ENCODE peak calls at places on chromosomes 6 and 20, in seven cellular contexts. C is hepatocyte, A is cardiac muscle cell, Q is heart left ventricle, H is body of pancreas, S is astrocyte, P is lung. Z is an unnamed sample.
A peak's percentile ranks its signal among the peaks of the same experiment; 100 is the strongest.

GRCh38 chr6:35213824-35214756 is at the start of gene SCUBE3:
- DNase-seq in C (peak; percentile 76), A (peak; percentile 82), Q (peak; percentile 39), H (peak; percentile 20), S (peak; percentile 48), P (no peak), Z (no peak)

GRCh38 chr6:37934276-37934675 is 114.7 kb downstream of the ZFAND3 start:
- DNase-seq in C (no peak), A (no peak), Q (no peak), H (no peak), S (peak; percentile 29), P (no peak), Z (no peak)

GRCh38 chr20:44079968-44080560 is 106.9 kb downstream of the JPH2 start:
- DNase-seq in C (no peak), A (no peak), Q (no peak), H (no peak), S (peak; percentile 64), P (no peak), Z (peak; percentile 74)

GRCh38 chr20:32439132-32439829 is 81.2 kb downstream of the ASXL1 start:
- DNase-seq in C (peak; percentile 17), A (no peak), Q (no peak), H (no peak), S (peak; percentile 73), P (no peak), Z (no peak)

GRCh38 chr6:30691208-30691872 is 556 bp upstream of the NRM start:
- DNase-seq in C (no peak), A (no peak), Q (no peak), H (no peak), S (no peak), P (no peak), Z (no peak)

GRCh38 chr20:54250691-54251090 is 42.8 kb downstream of the PFDN4 start:
- DNase-seq in C (no peak), A (no peak), Q (no peak), H (no peak), S (no peak), P (no peak), Z (no peak)

GRCh38 chr6:152293404-152293803 is 343.8 kb downstream of the SYNE1 start:
- DNase-seq in C (no peak), A (no peak), Q (peak; percentile 77), H (peak; percentile 78), S (no peak), P (no peak), Z (no peak)

GRCh38 chr6:166029506-166029905 is 138.1 kb downstream of the TBXT start:
- DNase-seq in C (no peak), A (no peak), Q (no peak), H (no peak), S (no peak), P (no peak), Z (no peak)

GRCh38 chr6:121771937-121772717 is 336.7 kb downstream of the GJA1 start:
- DNase-seq in C (no peak), A (no peak), Q (no peak), H (no peak), S (no peak), P (no peak), Z (peak; percentile 48)

GRCh38 chr20:10109621-10110020 is 74.8 kb downstream of the ANKEF1 start:
- DNase-seq in C (no peak), A (no peak), Q (no peak), H (peak; percentile 7), S (peak; percentile 1), P (no peak), Z (no peak)

DNA sequence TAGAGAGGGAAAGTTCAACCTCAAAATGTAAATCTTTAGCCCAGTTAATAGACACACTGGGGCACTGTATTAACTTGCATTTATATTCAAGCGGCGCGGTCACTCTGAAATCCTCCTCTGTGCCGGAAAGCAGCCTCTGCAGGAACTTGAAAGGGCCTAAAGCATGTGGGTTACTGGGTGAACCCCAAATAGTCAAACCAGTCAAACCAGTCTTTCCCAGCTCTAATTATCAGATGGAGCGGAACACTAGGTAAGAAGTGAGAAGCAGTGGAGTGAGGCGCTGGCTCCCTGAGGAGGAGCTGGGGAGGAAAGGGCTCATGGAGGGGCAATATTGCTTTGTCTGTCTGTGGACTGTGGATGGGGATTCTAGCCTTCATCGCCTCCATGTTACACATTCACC is 531.3 kb downstream of the QKI start:
- DNase-seq in C (no peak), A (no peak), Q (no peak), H (no peak), S (no peak), P (no peak), Z (no peak)
- H3K4me1 ChIP-seq in C (no peaks in the 10 kb centered on the region), A (no peaks in the 10 kb centered on the region), Q (peaks cover 20% of the 10 kb centered on the region), H (peaks cover 7% of the 10 kb centered on the region), S (peaks cover 16% of the 10 kb centered on the region), P (peaks cover 11% of the 10 kb centered on the region), Z (no peaks in the 10 kb centered on the region)

GRCh38 chr6:133671376-133671775 is 217.5 kb upstream of the TCF21 start:
- DNase-seq in C (no peak), A (no peak), Q (no peak), H (no peak), S (no peak), P (no peak), Z (no peak)
- H3K4me1 ChIP-seq in C (no peaks in the 10 kb centered on the region), A (no peaks in the 10 kb centered on the region), Q (no peaks in the 10 kb centered on the region), H (no peaks in the 10 kb centered on the region), S (no peaks in the 10 kb centered on the region), P (no peaks in the 10 kb centered on the region), Z (no peaks in the 10 kb centered on the region)

DNA sequence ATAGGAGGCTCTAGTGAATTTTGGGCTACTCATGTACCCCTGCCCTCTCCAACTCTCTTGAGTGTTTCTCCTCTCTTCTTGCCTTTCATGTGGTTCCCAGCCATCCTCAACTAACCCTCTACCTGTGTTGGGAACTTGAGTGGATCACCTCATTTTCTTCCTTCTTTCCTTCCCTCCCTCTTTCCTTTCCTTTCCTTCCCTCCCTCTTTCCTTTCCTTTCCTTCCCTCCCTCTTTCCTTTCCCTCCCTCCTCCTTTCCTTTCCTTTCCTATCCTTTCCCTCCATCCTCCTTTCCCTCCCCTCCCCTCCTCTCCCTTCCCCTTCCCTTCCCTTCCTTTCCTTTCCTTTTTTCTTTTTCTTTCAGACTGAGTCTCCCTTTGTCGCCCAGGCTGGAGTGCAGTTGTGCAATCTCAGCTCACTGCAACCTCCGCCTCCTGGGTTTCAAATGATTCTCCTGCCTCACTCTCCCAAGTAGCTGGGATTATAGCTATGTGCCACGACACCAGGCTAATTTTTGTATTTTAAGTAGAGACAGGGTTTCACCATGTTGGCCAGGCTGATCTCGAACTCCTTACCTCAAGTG is 63.8 kb downstream of the BTBD3 start:
- DNase-seq in C (no peak), A (no peak), Q (no peak), H (no peak), S (no peak), P (no peak), Z (no peak)
- H3K4me1 ChIP-seq in C (peaks cover 11% of the 10 kb centered on the region), A (peaks cover 9% of the 10 kb centered on the region), Q (no peaks in the 10 kb centered on the region), H (peaks cover 8% of the 10 kb centered on the region), S (no peaks in the 10 kb centered on the region), P (peaks cover 6% of the 10 kb centered on the region), Z (peaks cover 40% of the 10 kb centered on the region)

GRCh38 chr6:144075187-144075586 is 20.2 kb downstream of the SF3B5 start:
- DNase-seq in C (no peak), A (no peak), Q (no peak), H (no peak), S (no peak), P (no peak), Z (no peak)

GRCh38 chr6:144083172-144083571 is 12.2 kb downstream of the SF3B5 start:
- DNase-seq in C (no peak), A (no peak), Q (no peak), H (no peak), S (no peak), P (no peak), Z (no peak)

GRCh38 chr6:144075884-144076283 is 19.5 kb downstream of the SF3B5 start:
- DNase-seq in C (no peak), A (no peak), Q (no peak), H (no peak), S (no peak), P (no peak), Z (no peak)

DNA sequence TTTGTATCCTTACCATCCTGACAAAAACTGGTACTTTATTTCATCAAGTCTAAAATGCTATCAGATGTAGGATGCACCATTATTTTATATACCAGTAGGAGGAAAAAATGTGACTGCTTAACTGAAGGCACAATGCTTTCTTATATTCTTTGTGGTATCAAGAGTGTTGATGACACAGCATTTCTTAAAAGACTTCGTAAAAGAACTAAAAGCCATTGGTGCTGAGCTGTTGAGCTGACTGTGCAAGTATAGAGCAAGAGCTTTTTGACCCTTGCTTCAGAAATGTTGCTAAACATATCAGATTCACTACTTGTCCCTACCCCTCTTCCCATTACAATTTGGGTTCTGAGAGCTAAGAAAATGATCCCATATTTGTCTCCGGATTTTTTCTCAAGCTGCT is 17.5 kb downstream of the SF3B5 start:
- DNase-seq in C (no peak), A (no peak), Q (no peak), H (no peak), S (no peak), P (no peak), Z (peak; percentile 70)
- H3K4me1 ChIP-seq in C (no peaks in the 10 kb centered on the region), A (peaks cover 8% of the 10 kb centered on the region), Q (no peaks in the 10 kb centered on the region), H (no peaks in the 10 kb centered on the region), S (no peaks in the 10 kb centered on the region), P (no peaks in the 10 kb centered on the region), Z (peaks cover 13% of the 10 kb centered on the region)